ENCODE peak calls at places on chromosomes 3 and 15, in four cellular contexts. B is spleen, N is transverse colon, X is brain microvascular endothelial cell. E is an unnamed sample.

GRCh38 chr15:69421498-69421897 is 7.3 kb downstream of the KIF23 start:
- DNase-seq in B (no peak), N (no peak), X (no peak), E (no peak)

GRCh38 chr3:168443967-168444366 is 348.2 kb upstream of the GOLIM4 start:
- DNase-seq in B (no peak), N (no peak), X (no peak), E (no peak)

GRCh38 chr3:39125837-39126500 is 18.5 kb downstream of the TTC21A start:
- DNase-seq in B (peak), N (no peak), X (no peak), E (no peak)

GRCh38 chr3:14716593-14716992 is 41.7 kb downstream of the C3orf20 start:
- DNase-seq in B (no peak), N (no peak), X (no peak), E (peak)

GRCh38 chr15:78241017-78241416 is 6.7 kb upstream of the ACSBG1 start:
- DNase-seq in B (peak), N (peak), X (peak), E (peak)

GRCh38 chr15:37767841-37768455 is 166.5 kb upstream of the TMCO5A start:
- DNase-seq in B (no peak), N (no peak), X (peak), E (peak)

GRCh38 chr3:2950159-2950558 is 160.0 kb downstream of the IL5RA start:
- DNase-seq in B (no peak), N (no peak), X (no peak), E (no peak)

GRCh38 chr3:127772776-127773751 is 49.3 kb downstream of the MGLL start:
- DNase-seq in B (peak), N (no peak), X (no peak), E (no peak)

GRCh38 chr15:42279234-42279723 is 6.0 kb upstream of the TMEM87A start:
- DNase-seq in B (no peak), N (no peak), X (no peak), E (no peak)

GRCh38 chr3:123297627-123297899 is 95.8 kb downstream of the SEC22A start:
- DNase-seq in B (peak), N (no peak), X (no peak), E (no peak)

GRCh38 chr3:114464548-114464947 is 170.7 kb downstream of the TIGIT start:
- DNase-seq in B (no peak), N (no peak), X (no peak), E (no peak)

GRCh38 chr3:131261137-131261536 is 120.4 kb upstream of the NUDT16 start:
- DNase-seq in B (no peak), N (no peak), X (no peak), E (no peak)

GRCh38 chr15:74808073-74808839 is 4.4 kb upstream of the LMAN1L start:
- DNase-seq in B (no peak), N (peak), X (no peak), E (peak)

GRCh38 chr3:109532257-109533216 is 195.2 kb upstream of the DPPA4 start:
- DNase-seq in B (no peak), N (peak), X (peak), E (peak)

GRCh38 chr3:118199044-118199443 is 835.6 kb downstream of the IGSF11 start:
- DNase-seq in B (no peak), N (no peak), X (no peak), E (no peak)

GRCh38 chr15:84747423-84748273 is 744 bp upstream of the ZNF592 start:
- DNase-seq in B (peak), N (peak), X (peak), E (peak)

GRCh38 chr15:84883916-84884781 is at the start of gene SLC28A1:
- DNase-seq in B (no peak), N (no peak), X (no peak), E (no peak)

GRCh38 chr3:163159306-163159705 is 1662.7 kb downstream of the OTOL1 start:
- DNase-seq in B (no peak), N (no peak), X (no peak), E (no peak)

GRCh38 chr3:56980798-56981390 is 79.6 kb upstream of the SPATA12 start:
- DNase-seq in B (no peak), N (no peak), X (peak), E (peak)

GRCh38 chr15:58086479-58086878 is 21.0 kb upstream of the ALDH1A2 start:
- DNase-seq in B (no peak), N (no peak), X (no peak), E (peak)

GRCh38 chr3:20054549-20054987 is 14.3 kb downstream of the KAT2B start:
- DNase-seq in B (peak), N (peak), X (peak), E (peak)

GRCh38 chr3:195467641-195468390 is 25.0 kb upstream of the ACAP2 start:
- DNase-seq in B (no peak), N (no peak), X (peak), E (peak)

GRCh38 chr3:179227349-179227748 is 23.6 kb downstream of the KCNMB3 start:
- DNase-seq in B (no peak), N (no peak), X (no peak), E (no peak)

GRCh38 chr3:133040696-133041523 is 2.7 kb downstream of the TMEM108 start:
- DNase-seq in B (no peak), N (peak), X (peak), E (peak)

GRCh38 chr15:57235865-57236264 is 140.4 kb upstream of the CGNL1 start:
- DNase-seq in B (no peak), N (no peak), X (peak), E (peak)

GRCh38 chr15:98737721-98738120 is 89.4 kb downstream of the IGF1R start:
- DNase-seq in B (no peak), N (no peak), X (no peak), E (no peak)

GRCh38 chr3:172522871-172523818 is at the start of gene TNFSF10:
- DNase-seq in B (peak), N (peak), X (no peak), E (no peak)

GRCh38 chr3:136751259-136752045 is 726 bp downstream of the STAG1 start:
- DNase-seq in B (peak), N (peak), X (peak), E (peak)

GRCh38 chr3:47089605-47090004 is 74.3 kb downstream of the SETD2 start:
- DNase-seq in B (no peak), N (no peak), X (no peak), E (no peak)

GRCh38 chr15:28942521-28943035 is 56.8 kb downstream of the APBA2 start:
- DNase-seq in B (peak), N (no peak), X (no peak), E (no peak)

GRCh38 chr15:96369825-96370621 is 39.5 kb downstream of the NR2F2 start:
- DNase-seq in B (no peak), N (no peak), X (no peak), E (no peak)

GRCh38 chr15:63277893-63278505 is 594 bp downstream of the APH1B start:
- DNase-seq in B (no peak), N (no peak), X (no peak), E (no peak)

GRCh38 chr15:27361418-27361817 is 390.4 kb downstream of the GABRG3 start:
- DNase-seq in B (no peak), N (no peak), X (no peak), E (no peak)

GRCh38 chr3:65597225-65597951 is 441.3 kb downstream of the MAGI1 start:
- DNase-seq in B (no peak), N (peak), X (no peak), E (peak)